ENCODE peak calls at places on chromosome 6, in five cellular contexts. K is endodermal cell, L is HFFc6, G is endothelial cell, A is astrocyte of the spinal cord. I is an unnamed sample.

GRCh38 chr6:1526689-1527088 is 83.0 kb upstream of the FOXC1 start:
- DNase-seq in K (no peak), L (no peak), G (no peak), A (no peak), I (no peak)

GRCh38 chr6:113936093-113936934 is 34.6 kb downstream of the HDAC2 start:
- DNase-seq in K (no peak), L (peak; percentile 66), G (peak; percentile 41), A (peak; percentile 76), I (no peak)

GRCh38 chr6:157246048-157246630 is 77.2 kb downstream of the TMEM242 start:
- DNase-seq in K (no peak), L (no peak), G (no peak), A (no peak), I (no peak)

GRCh38 chr6:42292002-42292735 is 74.5 kb upstream of the MRPS10 start:
- DNase-seq in K (no peak), L (peak; percentile 82), G (no peak), A (peak; percentile 71), I (no peak)

GRCh38 chr6:31949926-31950548 is 4.1 kb downstream of the CFB start:
- DNase-seq in K (no peak), L (no peak), G (no peak), A (no peak), I (no peak)

GRCh38 chr6:16800942-16801341 is 39.7 kb upstream of the ATXN1 start:
- DNase-seq in K (no peak), L (peak; percentile 44), G (no peak), A (no peak), I (no peak)

GRCh38 chr6:139871844-139872510 is 497.5 kb upstream of the CITED2 start:
- DNase-seq in K (no peak), L (no peak), G (no peak), A (no peak), I (no peak)

GRCh38 chr6:9563996-9564395 is 850.9 kb downstream of the TFAP2A start:
- DNase-seq in K (no peak), L (no peak), G (no peak), A (no peak), I (no peak)

DNA sequence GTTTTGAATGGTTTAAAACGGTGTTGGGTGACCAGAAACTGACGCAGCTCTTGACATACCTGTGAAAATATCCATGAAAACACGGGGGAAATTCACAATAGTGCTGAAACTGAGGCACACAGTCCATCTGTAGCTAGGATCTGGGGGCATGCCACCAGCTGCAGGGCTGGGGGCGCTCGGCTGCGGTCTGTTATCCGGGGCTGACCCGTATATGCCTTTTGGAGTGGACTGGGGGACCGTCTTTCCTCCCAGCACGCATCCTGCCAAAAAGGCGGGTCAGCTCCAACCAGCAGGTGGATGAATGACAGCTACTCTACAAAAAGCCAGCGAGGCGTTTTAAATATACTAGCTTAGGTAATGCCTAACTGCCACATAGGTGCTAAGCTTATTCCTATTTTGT is 729.8 kb downstream of the QKI start:
- DNase-seq in K (no peak), L (no peak), G (no peak), A (no peak), I (no peak)
- TF ChIP-seq CTCF in K (no peak), L (no peak), G (no peak), A (no peak), I (no peak)

GRCh38 chr6:33797635-33798342 is 6.0 kb downstream of the MLN start:
- DNase-seq in K (no peak), L (no peak), G (no peak), A (no peak), I (no peak)

GRCh38 chr6:33798343-33798848 is 5.4 kb downstream of the MLN start:
- DNase-seq in K (no peak), L (no peak), G (no peak), A (no peak), I (no peak)

GRCh38 chr6:33790910-33791309 is 2.0 kb upstream of the LEMD2 start:
- DNase-seq in K (no peak), L (no peak), G (no peak), A (no peak), I (no peak)

GRCh38 chr6:33792990-33793389 is 4.1 kb upstream of the LEMD2 start:
- DNase-seq in K (no peak), L (no peak), G (no peak), A (no peak), I (no peak)

DNA sequence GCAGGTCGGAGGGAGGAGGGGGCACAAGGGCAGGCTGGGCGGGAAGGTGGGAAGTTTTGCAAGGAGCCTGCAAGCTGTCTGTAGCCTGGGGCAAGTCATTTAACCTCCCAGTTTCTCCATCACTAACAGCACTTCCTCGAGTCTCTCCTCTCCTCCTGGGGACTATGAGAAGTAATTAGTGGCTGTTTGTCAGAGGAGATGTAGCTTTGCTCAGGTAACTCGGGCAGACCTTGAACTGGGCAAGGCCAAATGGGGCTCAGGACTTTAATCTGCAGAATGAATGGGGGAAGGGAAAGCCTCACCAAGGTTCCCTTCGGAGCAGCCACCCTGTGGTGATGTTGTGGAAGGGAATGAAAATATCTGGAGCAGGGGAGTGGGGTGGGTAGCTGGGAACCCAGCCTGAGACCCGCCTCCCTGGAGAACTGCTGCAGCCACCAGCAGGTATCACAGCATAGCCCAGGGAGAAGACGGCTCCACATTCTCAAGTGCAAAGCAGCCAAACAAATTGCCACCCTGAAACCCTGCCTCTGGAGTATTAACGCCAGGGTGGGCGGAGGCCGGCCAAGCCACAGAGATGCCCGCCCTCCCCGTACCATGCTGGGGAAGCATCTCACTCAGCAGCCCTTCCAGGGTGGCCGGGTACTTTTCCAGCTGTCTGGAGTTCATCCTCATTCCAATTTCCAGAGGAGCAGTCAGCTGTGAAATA is 6.1 kb upstream of the LEMD2 start:
- DNase-seq in K (peak; percentile 70), L (no peak), G (no peak), A (no peak), I (no peak)
- TF ChIP-seq CTCF in K (peak; percentile 21), L (peak; percentile 10), G (no peak), A (no peak), I (no peak)

GRCh38 chr6:90631046-90631445 is 44.2 kb upstream of the MAP3K7 start:
- DNase-seq in K (no peak), L (no peak), G (no peak), A (no peak), I (no peak)
- TF ChIP-seq CTCF in K (no peak), L (peak; percentile 26), G (no peak), A (no peak), I (no peak)

GRCh38 chr6:37021356-37022129 is 16.1 kb downstream of the FGD2 start:
- DNase-seq in K (peak; percentile 84), L (peak; percentile 30), G (peak; percentile 58), A (peak; percentile 63), I (no peak)
- TF ChIP-seq CTCF in K (peak; percentile 75), L (peak; percentile 70), G (no peak), A (peak; percentile 69), I (peak; percentile 29)

GRCh38 chr6:44220913-44221290 is 2.5 kb upstream of the SLC29A1 start:
- DNase-seq in K (no peak), L (no peak), G (no peak), A (no peak), I (no peak)
- TF ChIP-seq CTCF in K (no peak), L (no peak), G (no peak), A (no peak), I (no peak)

I was measured in progenitor cell of endocrine pancreas.